ENCODE peak calls at places on chromosomes 12 and 14, in four cellular contexts. N is ovary, Y is foreskin keratinocyte, T is endothelial cell. E is an unnamed sample.

GRCh38 chr14:24710403-24711063 is 76.5 kb upstream of the GZMB start:
- DNase-seq in N (peak), Y (no peak), T (peak), E (peak)

GRCh38 chr14:68526420-68527105 is 266.3 kb downstream of the ZFP36L1 start:
- DNase-seq in N (no peak), Y (no peak), T (no peak), E (no peak)

GRCh38 chr12:108273217-108273616 is 65.9 kb downstream of the CMKLR1 start:
- DNase-seq in N (no peak), Y (no peak), T (no peak), E (no peak)

GRCh38 chr14:31692376-31692781 is 131.2 kb downstream of the NUBPL start:
- DNase-seq in N (no peak), Y (no peak), T (no peak), E (no peak)

GRCh38 chr12:55060470-55060869 is 40.7 kb downstream of the NEUROD4 start:
- DNase-seq in N (no peak), Y (peak), T (no peak), E (peak)

GRCh38 chr14:53942970-53943750 is 13.5 kb downstream of the BMP4 start:
- DNase-seq in N (no peak), Y (no peak), T (no peak), E (no peak)

GRCh38 chr14:53093206-53093605 is 59.9 kb downstream of the DDHD1 start:
- DNase-seq in N (no peak), Y (no peak), T (no peak), E (no peak)

GRCh38 chr14:103279129-103280025 is 54.7 kb upstream of the EIF5 start:
- DNase-seq in N (peak), Y (no peak), T (no peak), E (no peak)

GRCh38 chr14:70665448-70666363 is 24.0 kb downstream of the TTC9 start:
- DNase-seq in N (no peak), Y (peak), T (no peak), E (peak)

GRCh38 chr14:54712371-54712998 is 145.6 kb downstream of the SAMD4A start:
- DNase-seq in N (no peak), Y (no peak), T (no peak), E (peak)

GRCh38 chr12:108129017-108129812 is at the start of gene WSCD2:
- DNase-seq in N (no peak), Y (no peak), T (peak), E (no peak)

GRCh38 chr14:34971801-34972200 is 11.0 kb upstream of the SRP54 start:
- DNase-seq in N (no peak), Y (peak), T (no peak), E (no peak)

DNA sequence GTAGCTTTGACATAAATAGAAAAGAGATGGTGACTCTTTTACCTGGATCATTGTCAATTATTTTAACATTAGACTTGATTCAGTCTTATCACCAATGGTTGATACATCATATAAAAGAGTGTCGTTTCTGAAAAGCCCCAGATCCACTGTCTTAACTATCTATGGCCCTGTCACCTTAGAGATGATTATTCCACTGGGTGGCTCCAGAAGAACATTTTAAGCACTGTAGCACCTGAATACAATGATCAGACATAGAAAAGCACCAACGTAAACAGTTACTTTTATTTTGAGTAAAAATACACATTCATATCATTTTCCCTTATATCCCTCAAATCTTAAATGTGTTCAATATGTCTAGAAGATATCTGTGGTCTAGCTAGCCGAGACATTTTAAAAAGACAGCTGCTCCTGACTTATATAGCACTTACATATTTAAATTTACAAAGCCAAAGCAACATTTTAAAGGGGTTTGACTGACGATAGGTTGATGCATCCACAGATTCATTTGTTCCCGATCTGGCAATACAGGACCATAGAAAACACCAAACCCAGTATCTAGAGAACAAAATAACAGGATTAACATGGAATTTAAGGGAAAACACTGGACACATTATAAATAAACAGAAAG is 32.9 kb downstream of the TSPAN8 start:
- DNase-seq in N (no peak), Y (no peak), T (no peak), E (no peak)
- TF ChIP-seq CTCF in N (no peak), Y (peak), T (no peak), E (no peak)

GRCh38 chr12:100926669-100927248 is 132.2 kb downstream of the ANO4 start:
- DNase-seq in N (no peak), Y (no peak), T (peak), E (no peak)
- TF ChIP-seq CTCF in N (no peak), Y (peak), T (no peak), E (peak)

GRCh38 chr12:18551703-18552102 is 186.1 kb downstream of the PLCZ1 start:
- DNase-seq in N (no peak), Y (no peak), T (no peak), E (no peak)

GRCh38 chr12:18552829-18553228 is 185.0 kb downstream of the PLCZ1 start:
- DNase-seq in N (no peak), Y (no peak), T (no peak), E (no peak)

GRCh38 chr12:18546399-18546798 is 191.4 kb downstream of the PLCZ1 start:
- DNase-seq in N (no peak), Y (peak), T (no peak), E (no peak)

DNA sequence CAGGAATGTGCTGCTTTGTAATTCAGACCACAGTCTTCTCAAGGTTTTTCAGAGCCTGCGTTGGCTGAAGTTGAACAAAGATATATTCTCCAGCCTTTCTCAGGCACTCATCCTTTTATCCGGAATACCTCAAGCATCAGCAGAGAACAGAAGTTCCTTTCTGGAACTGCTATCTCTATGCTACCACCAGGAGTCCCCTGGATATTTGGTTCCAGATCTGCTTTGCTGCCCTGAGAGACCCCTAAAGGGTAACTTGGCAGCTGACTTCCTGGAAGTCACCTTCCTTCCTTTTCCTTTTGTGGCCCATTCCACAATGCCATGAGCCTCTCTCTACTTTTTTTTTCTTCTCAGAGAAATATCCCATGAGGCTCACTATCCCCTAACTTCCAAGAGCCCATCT is 188.2 kb downstream of the PLCZ1 start:
- DNase-seq in N (no peak), Y (no peak), T (peak), E (no peak)
- TF ChIP-seq CTCF in N (no peak), Y (no peak), T (peak), E (no peak)

DNA sequence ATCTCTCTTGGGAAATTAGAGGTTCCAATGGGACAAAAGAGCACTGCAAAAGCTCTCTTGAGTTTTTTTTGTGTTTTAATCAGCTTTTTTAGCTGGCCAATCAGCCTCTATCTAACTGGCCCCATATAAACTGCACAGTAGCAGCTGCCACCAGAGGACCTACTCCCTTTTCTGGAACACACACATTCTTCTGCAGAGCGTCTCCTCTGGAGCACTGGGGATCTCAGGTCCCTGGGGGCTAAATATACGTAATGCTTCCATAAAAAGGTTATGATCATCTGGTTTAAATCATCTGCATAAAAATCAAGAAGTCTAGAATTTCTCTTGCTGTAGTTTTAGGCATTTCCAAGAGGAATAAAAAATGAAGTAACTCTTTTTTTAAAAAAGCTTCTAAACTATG is 32.3 kb downstream of the TSPAN8 start:
- DNase-seq in N (no peak), Y (no peak), T (no peak), E (no peak)
- TF ChIP-seq CTCF in N (no peak), Y (no peak), T (no peak), E (no peak)

GRCh38 chr12:75820848-75821578 is 210.6 kb downstream of the PHLDA1 start:
- DNase-seq in N (peak), Y (peak), T (no peak), E (no peak)
- TF ChIP-seq CTCF in N (no peak), Y (peak), T (no peak), E (no peak)

GRCh38 chr14:78847801-78848200 is 677.6 kb downstream of the NRXN3 start:
- DNase-seq in N (no peak), Y (no peak), T (no peak), E (no peak)

GRCh38 chr14:78849952-78850351 is 679.8 kb downstream of the NRXN3 start:
- DNase-seq in N (no peak), Y (no peak), T (no peak), E (no peak)

GRCh38 chr14:78848234-78848820 is 678.2 kb downstream of the NRXN3 start:
- DNase-seq in N (no peak), Y (peak), T (peak), E (peak)

DNA sequence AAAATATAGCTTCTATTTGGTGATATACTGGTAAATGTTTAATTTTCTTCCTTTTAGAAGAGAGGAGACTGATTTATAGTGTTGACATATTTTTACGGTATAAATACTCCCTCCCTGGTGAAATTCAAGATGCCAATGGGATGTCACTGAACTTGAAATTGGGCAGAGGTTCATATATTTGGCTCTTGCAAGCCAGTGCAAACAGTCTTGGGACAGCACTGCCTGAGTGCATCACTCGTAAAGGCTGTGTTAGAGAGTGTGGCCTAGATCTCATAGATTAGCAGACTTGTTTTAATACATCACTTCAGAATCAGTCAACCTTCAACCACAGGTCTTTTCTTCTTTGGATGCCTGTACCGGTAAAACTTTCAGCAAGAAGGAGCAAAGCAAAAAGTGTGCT is 681.0 kb downstream of the NRXN3 start:
- DNase-seq in N (no peak), Y (no peak), T (no peak), E (no peak)
- TF ChIP-seq CTCF in N (no peak), Y (no peak), T (no peak), E (no peak)

GRCh38 chr12:122946690-122947271 is 19.5 kb downstream of the ABCB9 start:
- DNase-seq in N (peak), Y (peak), T (no peak), E (peak)
- TF ChIP-seq CTCF in N (no peak), Y (peak), T (no peak), E (peak)

DNA sequence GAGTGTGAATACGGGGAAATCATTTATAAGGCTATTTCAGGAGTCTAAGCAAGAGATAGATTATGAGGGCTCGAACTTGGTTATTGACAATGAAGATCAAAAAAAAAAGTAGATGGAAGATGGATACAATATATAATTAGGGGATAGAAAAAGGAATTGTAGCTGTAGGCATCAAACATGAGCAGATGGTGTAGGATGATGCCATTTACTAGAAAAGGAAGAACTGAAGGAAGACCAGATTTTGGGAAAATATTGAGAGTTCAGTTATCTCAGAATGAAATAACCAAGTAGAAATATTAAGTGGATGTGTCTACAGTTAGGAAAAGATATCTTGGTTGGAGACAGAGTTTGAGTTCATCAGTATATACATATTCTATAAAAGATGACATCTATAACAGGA is 109.6 kb downstream of the CNTN1 start:
- DNase-seq in N (no peak), Y (no peak), T (no peak), E (no peak)
- TF ChIP-seq CTCF in N (no peak), Y (no peak), T (no peak), E (no peak)

GRCh38 chr12:63753743-63754142 is 26.0 kb upstream of the RXYLT1 start:
- DNase-seq in N (no peak), Y (no peak), T (no peak), E (no peak)
- TF ChIP-seq CTCF in N (no peak), Y (peak), T (no peak), E (no peak)

GRCh38 chr14:78029471-78030372 is 140.5 kb upstream of the NRXN3 start:
- DNase-seq in N (no peak), Y (no peak), T (no peak), E (no peak)
- TF ChIP-seq CTCF in N (no peak), Y (peak), T (no peak), E (no peak)